ENCODE peak calls at places on chromosomes 1 and 21, in six cellular contexts. N, W, F, C, T and X are unnamed samples.

GRCh38 chr1:90712153-90712930 is 4.8 kb downstream of the BARHL2 start:
- DNase-seq in N (no peak), W (no peak), F (no peak), C (no peak), T (no peak), X (no peak)

GRCh38 chr1:98374098-98374497 is 287.4 kb upstream of the SNX7 start:
- DNase-seq in N (no peak), W (no peak), F (no peak), C (no peak), T (no peak), X (no peak)

GRCh38 chr1:229874609-229875008 is 192.4 kb upstream of the GALNT2 start:
- DNase-seq in N (no peak), W (no peak), F (no peak), C (no peak), T (no peak), X (no peak)

GRCh38 chr1:80847904-80848303 is 952.8 kb upstream of the ADGRL2 start:
- DNase-seq in N (no peak), W (no peak), F (no peak), C (no peak), T (no peak), X (no peak)

GRCh38 chr1:3434406-3435110 is 19.9 kb upstream of the ARHGEF16 start:
- DNase-seq in N (no peak), W (no peak), F (no peak), C (no peak), T (peak; percentile 7), X (no peak)

GRCh38 chr1:225965231-225965630 is 24.2 kb upstream of the LEFTY2 start:
- DNase-seq in N (no peak), W (no peak), F (no peak), C (no peak), T (no peak), X (no peak)

GRCh38 chr1:81325404-81325803 is 475.3 kb upstream of the ADGRL2 start:
- DNase-seq in N (no peak), W (no peak), F (no peak), C (no peak), T (no peak), X (no peak)

GRCh38 chr1:115063238-115063901 is 25.9 kb downstream of the TSPAN2 start:
- DNase-seq in N (no peak), W (no peak), F (peak; percentile 11), C (no peak), T (no peak), X (no peak)

GRCh38 chr1:34896612-34897011 is 32.8 kb downstream of the DLGAP3 start:
- DNase-seq in N (no peak), W (no peak), F (no peak), C (no peak), T (no peak), X (no peak)
- TF ChIP-seq CTCF in N (no peak), W (no peak), F (no peak), C (no peak), T (no peak), X (no peak)

DNA sequence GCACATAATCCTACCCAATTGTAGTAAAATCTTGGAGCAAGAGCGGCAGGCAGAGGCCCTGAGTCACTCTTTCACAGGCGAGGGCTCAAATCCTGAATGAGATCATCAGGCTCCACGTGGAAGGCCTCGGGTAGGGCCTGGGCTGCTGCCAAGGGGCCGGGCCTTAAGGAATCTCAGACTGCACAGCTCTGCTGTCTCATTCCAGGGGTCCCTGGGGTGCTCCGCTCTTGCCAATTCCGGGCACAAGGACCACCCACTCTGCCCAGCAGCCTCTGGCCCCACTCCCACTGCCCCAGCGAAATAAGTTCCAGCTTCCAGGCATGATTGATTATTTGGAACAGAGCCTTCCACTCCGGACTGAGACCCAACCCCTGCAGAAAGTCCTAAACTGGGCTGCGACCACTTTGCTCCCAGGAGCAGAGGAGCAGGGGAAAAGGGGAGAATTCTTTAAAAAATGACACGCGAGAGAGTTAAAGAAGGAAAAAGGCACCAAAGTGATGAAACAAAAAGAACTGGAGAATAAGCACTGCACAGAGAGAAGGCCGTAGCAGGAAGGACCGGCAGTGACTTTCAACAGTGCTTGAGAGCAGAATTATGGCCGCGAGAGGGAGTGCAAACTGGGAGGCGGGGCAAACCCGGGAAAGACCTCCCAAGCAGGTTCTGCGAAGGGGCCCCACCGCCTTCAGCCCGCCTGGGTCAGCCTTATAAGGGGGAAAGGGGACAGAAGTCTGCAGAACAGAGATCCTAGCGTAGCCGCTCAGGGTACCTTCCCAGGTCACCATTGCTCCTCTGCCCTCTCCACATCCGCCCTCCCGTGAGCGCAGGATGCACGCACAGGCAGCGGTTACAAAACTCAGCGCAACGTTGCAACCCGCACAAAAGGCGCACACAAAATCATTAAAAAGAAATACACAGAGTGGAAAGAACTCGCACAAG is 2.0 kb downstream of the ADAMTS1 start:
- DNase-seq in N (peak; percentile 91), W (no peak), F (no peak), C (peak; percentile 69), T (peak; percentile 90), X (peak; percentile 74)
- TF ChIP-seq CTCF in N (peak; percentile 22), W (no peak), F (no peak), C (peak; percentile 46), T (no peak), X (no peak)

DNA sequence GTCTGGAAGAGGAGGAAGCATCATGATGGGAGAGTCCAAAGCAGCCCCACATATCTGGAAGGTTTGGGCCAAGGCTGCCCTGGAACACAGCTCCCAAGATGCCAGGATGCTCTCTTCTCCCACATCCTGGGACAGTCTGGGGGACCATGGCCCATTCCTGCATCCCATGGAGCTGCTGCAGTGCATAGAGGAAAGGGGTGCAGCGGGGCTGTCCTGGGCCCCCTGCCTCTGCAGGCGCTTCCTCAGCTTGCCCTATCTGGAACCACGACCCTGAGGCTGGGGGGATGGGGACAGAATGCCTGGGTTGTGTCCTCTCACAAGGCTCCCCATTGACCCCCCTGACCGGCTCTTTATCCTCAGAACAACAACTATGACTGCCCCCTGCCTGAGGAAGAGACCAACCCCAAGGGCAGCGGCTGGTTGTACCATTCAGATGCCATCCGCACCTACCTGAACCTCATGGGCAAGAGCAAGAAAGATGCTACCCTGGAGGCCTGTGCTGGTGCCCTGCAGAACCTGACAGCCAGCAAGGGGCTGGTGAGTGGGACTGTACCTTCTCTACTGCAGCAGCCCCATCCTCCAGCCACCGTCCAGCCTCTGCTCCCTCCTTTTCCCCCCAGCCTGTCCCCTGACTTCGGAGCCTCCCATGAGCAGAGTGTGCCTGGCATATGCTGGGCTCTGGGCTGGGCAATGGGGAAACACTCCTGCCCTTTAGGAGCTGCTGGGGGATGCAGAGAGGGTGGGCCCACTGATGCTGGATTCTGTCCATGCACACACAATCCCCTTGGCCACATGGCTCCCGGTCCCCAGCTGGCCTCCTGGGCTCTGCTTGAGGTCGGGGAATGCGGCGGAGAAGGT is 39.6 kb downstream of the PKP1 start:
- DNase-seq in N (no peak), W (no peak), F (no peak), C (no peak), T (no peak), X (no peak)
- TF ChIP-seq CTCF in N (no peak), W (no peak), F (no peak), C (no peak), T (no peak), X (no peak)

DNA sequence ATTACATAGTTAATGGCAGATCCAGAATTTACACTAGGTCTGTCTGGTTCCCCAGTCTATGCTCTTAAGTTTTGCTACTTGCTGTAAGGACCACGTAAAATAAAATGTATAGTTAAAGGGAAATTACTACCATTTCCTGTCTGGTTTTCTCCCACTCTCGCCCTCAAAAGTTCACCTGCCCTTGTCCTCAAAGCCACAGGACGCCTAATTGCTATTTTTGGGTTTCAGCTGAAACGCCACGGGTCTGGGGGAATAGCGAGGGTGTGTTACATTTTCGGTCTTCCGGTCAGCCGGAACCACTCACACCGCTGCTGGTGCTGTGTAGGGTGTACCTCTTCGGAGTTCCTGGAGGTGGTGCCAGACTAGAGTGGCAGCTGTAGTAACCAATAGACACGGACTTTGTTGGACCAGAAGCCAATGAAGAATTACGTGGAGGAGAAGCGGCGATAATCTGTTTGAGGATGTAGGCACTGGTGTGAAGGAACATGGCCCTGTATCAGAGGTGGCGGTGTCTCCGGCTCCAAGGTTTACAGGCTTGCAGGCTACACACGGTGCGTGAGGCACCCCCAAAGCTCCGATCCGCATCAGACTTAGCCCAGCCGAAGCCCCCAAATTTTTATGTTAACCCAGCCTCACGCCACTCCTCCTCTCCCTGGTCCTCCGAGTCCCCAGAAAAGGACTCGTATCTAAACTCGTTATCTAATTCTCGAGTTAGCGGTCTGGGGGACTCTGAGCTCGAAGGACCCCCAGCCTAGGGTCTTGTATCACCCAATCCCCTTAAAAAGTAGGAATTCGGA is at the start of gene TARS2:
- DNase-seq in N (peak; percentile 95), W (peak; percentile 93), F (peak; percentile 94), C (peak; percentile 92), T (peak; percentile 85), X (peak; percentile 93)
- TF ChIP-seq CTCF in N (peak; percentile 32), W (no peak), F (no peak), C (peak; percentile 18), T (no peak), X (peak; percentile 66)

GRCh38 chr21:14763695-14764064 is 217.6 kb upstream of the SAMSN1 start:
- DNase-seq in N (no peak), W (no peak), F (no peak), C (no peak), T (no peak), X (no peak)

GRCh38 chr21:14767192-14767852 is 221.2 kb upstream of the SAMSN1 start:
- DNase-seq in N (no peak), W (no peak), F (no peak), C (no peak), T (no peak), X (no peak)

GRCh38 chr21:14768042-14768441 is 221.9 kb upstream of the SAMSN1 start:
- DNase-seq in N (no peak), W (no peak), F (no peak), C (no peak), T (no peak), X (no peak)

GRCh38 chr21:14762734-14763694 is 216.9 kb upstream of the SAMSN1 start:
- DNase-seq in N (no peak), W (no peak), F (peak; percentile 76), C (no peak), T (no peak), X (no peak)

GRCh38 chr21:14766241-14766640 is 220.1 kb upstream of the SAMSN1 start:
- DNase-seq in N (no peak), W (no peak), F (no peak), C (no peak), T (no peak), X (no peak)
- TF ChIP-seq CTCF in N (no peak), W (no peak), F (no peak), C (no peak), T (no peak), X (no peak)

GRCh38 chr1:151069103-151069486 is 1.5 kb upstream of the GABPB2 start:
- DNase-seq in N (no peak), W (no peak), F (no peak), C (no peak), T (no peak), X (no peak)

GRCh38 chr1:151067185-151067584 is 3.4 kb upstream of the GABPB2 start:
- DNase-seq in N (no peak), W (no peak), F (no peak), C (no peak), T (no peak), X (no peak)

GRCh38 chr1:151072224-151072623 is 1.7 kb downstream of the GABPB2 start:
- DNase-seq in N (no peak), W (no peak), F (no peak), C (no peak), T (no peak), X (no peak)
- TF ChIP-seq CTCF in N (no peak), W (no peak), F (no peak), C (no peak), T (no peak), X (no peak)